ENCODE peak calls at places on chromosomes 16 and 17, in six cellular contexts. M is mesothelial cell of epicardium; G is NCI-H748 treated with DMSO at 0.1 percent for 48 hours; C is stimulated activated CD8-positive, alpha-beta memory T cell treated with anti-CD3 and anti-CD28 coated beads, Interleukin-4, amount 100 ng/mL, for 1 hour; I is AG09319; F is thyroid gland. A is an unnamed sample.

GRCh38 chr16:67150058-67150832 is 553 bp downstream of the B3GNT9 start:
- DNase-seq in M (no peak), G (no peak), C (no peak), I (no peak), F (peak), A (peak)

GRCh38 chr17:1179635-1180433 is at the start of gene ABR:
- DNase-seq in M (no peak), G (no peak), C (peak), I (no peak), F (no peak), A (peak)

GRCh38 chr17:66985338-66985737 is 20.8 kb downstream of the CACNG4 start:
- DNase-seq in M (no peak), G (no peak), C (no peak), I (no peak), F (no peak), A (peak)

GRCh38 chr17:74810699-74811485 is 34.7 kb upstream of the NAT9 start:
- DNase-seq in M (no peak), G (no peak), C (no peak), I (no peak), F (peak), A (no peak)

GRCh38 chr17:77258638-77259037 is 117.9 kb downstream of the SEC14L1 start:
- DNase-seq in M (no peak), G (no peak), C (no peak), I (no peak), F (no peak), A (no peak)

GRCh38 chr17:48439875-48440505 is 10.0 kb upstream of the SKAP1 start:
- DNase-seq in M (no peak), G (no peak), C (no peak), I (no peak), F (no peak), A (peak)

GRCh38 chr16:51298800-51299199 is 147.7 kb upstream of the SALL1 start:
- DNase-seq in M (no peak), G (no peak), C (no peak), I (no peak), F (no peak), A (no peak)

GRCh38 chr16:54493076-54493475 is 206.5 kb upstream of the IRX3 start:
- DNase-seq in M (no peak), G (no peak), C (no peak), I (no peak), F (no peak), A (no peak)

GRCh38 chr17:78977992-78978973 is 1.4 kb downstream of the LGALS3BP start:
- DNase-seq in M (no peak), G (no peak), C (no peak), I (no peak), F (no peak), A (no peak)

GRCh38 chr17:51652529-51652928 is 392.2 kb downstream of the UTP18 start:
- DNase-seq in M (no peak), G (no peak), C (no peak), I (no peak), F (no peak), A (no peak)

GRCh38 chr17:77734371-77735050 is 224.0 kb upstream of the TNRC6C start:
- DNase-seq in M (peak), G (peak), C (no peak), I (peak), F (peak), A (no peak)

GRCh38 chr16:50667497-50668367 is 13.4 kb downstream of the SNX20 start:
- DNase-seq in M (no peak), G (no peak), C (no peak), I (no peak), F (no peak), A (no peak)

GRCh38 chr16:53091508-53092211 is 36.9 kb downstream of the CHD9 start:
- DNase-seq in M (no peak), G (no peak), C (no peak), I (peak), F (no peak), A (peak)

GRCh38 chr17:19325542-19325941 is 37.0 kb downstream of the B9D1 start:
- DNase-seq in M (no peak), G (no peak), C (no peak), I (no peak), F (no peak), A (no peak)

GRCh38 chr17:17575360-17576251 is 15.9 kb downstream of the PEMT start:
- DNase-seq in M (no peak), G (no peak), C (no peak), I (no peak), F (no peak), A (no peak)

GRCh38 chr16:77636615-77637014 is 85.7 kb upstream of the NUDT7 start:
- DNase-seq in M (no peak), G (no peak), C (no peak), I (no peak), F (no peak), A (no peak)

GRCh38 chr16:22672830-22673210 is 141.1 kb upstream of the HS3ST2 start:
- DNase-seq in M (no peak), G (no peak), C (no peak), I (no peak), F (no peak), A (no peak)

GRCh38 chr17:10161392-10161791 is 37.0 kb downstream of the GAS7 start:
- DNase-seq in M (no peak), G (no peak), C (no peak), I (no peak), F (no peak), A (no peak)

GRCh38 chr17:74403512-74404137 is 28.3 kb upstream of the GPRC5C start:
- DNase-seq in M (no peak), G (no peak), C (no peak), I (no peak), F (no peak), A (no peak)

GRCh38 chr16:15857779-15858560 is 1.1 kb upstream of the MYH11 start:
- DNase-seq in M (peak), G (no peak), C (no peak), I (no peak), F (peak), A (peak)

GRCh38 chr17:491086-492014 is 138.7 kb upstream of the RPH3AL start:
- DNase-seq in M (peak), G (no peak), C (no peak), I (no peak), F (peak), A (peak)

GRCh38 chr16:22813946-22814325 is at the start of gene HS3ST2:
- DNase-seq in M (no peak), G (peak), C (no peak), I (no peak), F (peak), A (no peak)

GRCh38 chr17:69213059-69213813 is 15.4 kb downstream of the ABCA10 start:
- DNase-seq in M (no peak), G (no peak), C (no peak), I (no peak), F (no peak), A (no peak)

GRCh38 chr17:8119575-8120519 is 1.5 kb upstream of the ALOXE3 start:
- DNase-seq in M (peak), G (peak), C (no peak), I (peak), F (peak), A (peak)

GRCh38 chr17:4204676-4205075 is 59.1 kb downstream of the ANKFY1 start:
- DNase-seq in M (no peak), G (no peak), C (no peak), I (peak), F (peak), A (no peak)

GRCh38 chr17:83186751-83187421 is 107.5 kb downstream of the METRNL start:
- DNase-seq in M (no peak), G (no peak), C (no peak), I (no peak), F (no peak), A (no peak)

GRCh38 chr17:63364387-63364786 is 81.7 kb downstream of the CYB561 start:
- DNase-seq in M (no peak), G (no peak), C (no peak), I (no peak), F (no peak), A (no peak)

GRCh38 chr17:18181358-18181757 is 2.3 kb upstream of the ALKBH5 start:
- DNase-seq in M (no peak), G (no peak), C (no peak), I (no peak), F (no peak), A (no peak)

GRCh38 chr16:19437280-19437679 is 19.6 kb downstream of the TMC5 start:
- DNase-seq in M (no peak), G (no peak), C (no peak), I (no peak), F (no peak), A (no peak)

GRCh38 chr16:75226550-75227360 is 8.0 kb downstream of the CTRB1 start:
- DNase-seq in M (no peak), G (no peak), C (no peak), I (no peak), F (no peak), A (no peak)

GRCh38 chr17:8956521-8956920 is 9.0 kb downstream of the PIK3R5 start:
- DNase-seq in M (no peak), G (no peak), C (no peak), I (no peak), F (no peak), A (peak)

GRCh38 chr17:68777856-68778694 is 176.9 kb upstream of the FAM20A start:
- DNase-seq in M (no peak), G (peak), C (no peak), I (no peak), F (peak), A (no peak)

GRCh38 chr17:31487648-31488263 is 96.3 kb downstream of the RAB11FIP4 start:
- DNase-seq in M (peak), G (peak), C (peak), I (no peak), F (peak), A (peak)

GRCh38 chr16:87457724-87458423 is 35.0 kb downstream of the ZCCHC14 start:
- DNase-seq in M (no peak), G (no peak), C (no peak), I (peak), F (peak), A (peak)

GRCh38 chr16:9457215-9457614 is 365.8 kb downstream of the HAPSTR1 start:
- DNase-seq in M (no peak), G (no peak), C (no peak), I (no peak), F (peak), A (no peak)

GRCh38 chr17:75417054-75417453 is 11.6 kb upstream of the GRB2 start:
- DNase-seq in M (no peak), G (no peak), C (no peak), I (no peak), F (no peak), A (no peak)

GRCh38 chr16:11743308-11744074 is 834 bp upstream of the TXNDC11 start:
- DNase-seq in M (no peak), G (no peak), C (no peak), I (no peak), F (peak), A (peak)

GRCh38 chr16:81798311-81799137 is 19.4 kb downstream of the PLCG2 start:
- DNase-seq in M (no peak), G (no peak), C (no peak), I (no peak), F (no peak), A (peak)

GRCh38 chr16:29696881-29697331 is 17.9 kb downstream of the QPRT start:
- DNase-seq in M (no peak), G (no peak), C (no peak), I (no peak), F (no peak), A (no peak)

GRCh38 chr17:19313746-19314651 is 48.5 kb downstream of the B9D1 start:
- DNase-seq in M (no peak), G (no peak), C (no peak), I (no peak), F (no peak), A (no peak)

A was measured in GM20000.